ENCODE peak calls at places on chromosomes 16 and 17, in four cellular contexts. B, C, S and L are unnamed samples.

GRCh38 chr17:57997085-57997809 is 9.2 kb upstream of the VEZF1 start:
- DNase-seq in B (no peak), C (no peak), S (no peak), L (no peak)

GRCh38 chr17:3935140-3935542 is 18.9 kb upstream of the P2RX1 start:
- DNase-seq in B (peak; percentile 85), C (peak; percentile 75), S (peak; percentile 87), L (no peak)

GRCh38 chr16:17476414-17477259 is 5.9 kb upstream of the XYLT1 start:
- DNase-seq in B (peak; percentile 62), C (peak; percentile 6), S (peak; percentile 53), L (no peak)

GRCh38 chr17:17139972-17140589 is 66.1 kb downstream of the PLD6 start:
- DNase-seq in B (no peak), C (no peak), S (no peak), L (no peak)

GRCh38 chr17:46777943-46778915 is 40.3 kb downstream of the WNT3 start:
- DNase-seq in B (no peak), C (no peak), S (peak; percentile 36), L (no peak)

GRCh38 chr16:15879255-15879804 is 9.1 kb downstream of the CEP20 start:
- DNase-seq in B (peak; percentile 84), C (peak; percentile 38), S (peak; percentile 91), L (no peak)

GRCh38 chr17:35460354-35460851 is 11.8 kb upstream of the SLFN13 start:
- DNase-seq in B (no peak), C (no peak), S (peak; percentile 42), L (peak; percentile 56)

GRCh38 chr17:65786479-65786878 is 225.0 kb upstream of the AXIN2 start:
- DNase-seq in B (no peak), C (no peak), S (no peak), L (no peak)

GRCh38 chr17:17781591-17782424 is 55.0 kb downstream of the SREBF1 start:
- DNase-seq in B (peak; percentile 65), C (peak; percentile 20), S (peak; percentile 51), L (peak; percentile 33)

GRCh38 chr17:31369266-31369665 is 22.2 kb upstream of the RAB11FIP4 start:
- DNase-seq in B (peak; percentile 52), C (no peak), S (no peak), L (no peak)

GRCh38 chr16:2438121-2438520 is 8.9 kb downstream of the CCNF start:
- DNase-seq in B (no peak), C (no peak), S (no peak), L (no peak)

GRCh38 chr17:70288540-70289290 is 119.4 kb downstream of the KCNJ2 start:
- DNase-seq in B (no peak), C (no peak), S (no peak), L (no peak)

GRCh38 chr17:44221072-44221861 is 1.8 kb upstream of the UBTF start:
- DNase-seq in B (peak; percentile 86), C (peak; percentile 83), S (peak; percentile 85), L (peak; percentile 63)

GRCh38 chr17:68382582-68383085 is 74.7 kb downstream of the WIPI1 start:
- DNase-seq in B (peak; percentile 6), C (no peak), S (no peak), L (no peak)

GRCh38 chr16:72788269-72788809 is 259.6 kb downstream of the ZFHX3 start:
- DNase-seq in B (no peak), C (no peak), S (no peak), L (no peak)

GRCh38 chr16:68265078-68265925 is 976 bp downstream of the SLC7A6 start:
- DNase-seq in B (peak; percentile 65), C (peak; percentile 60), S (peak; percentile 91), L (no peak)

GRCh38 chr17:44439168-44439567 is 49.7 kb upstream of the ITGA2B start:
- DNase-seq in B (no peak), C (peak; percentile 6), S (no peak), L (no peak)

GRCh38 chr16:68445458-68445857 is 2.9 kb downstream of the SMPD3 start:
- DNase-seq in B (peak; percentile 11), C (peak; percentile 35), S (peak; percentile 66), L (no peak)

GRCh38 chr17:33987162-33987561 is 267.9 kb upstream of the CCL2 start:
- DNase-seq in B (no peak), C (no peak), S (no peak), L (no peak)

GRCh38 chr16:75238132-75238852 is 13.1 kb downstream of the BCAR1 start:
- DNase-seq in B (peak; percentile 94), C (no peak), S (no peak), L (no peak)

GRCh38 chr17:29867643-29868181 is 62.3 kb downstream of the SSH2 start:
- DNase-seq in B (no peak), C (peak; percentile 40), S (no peak), L (no peak)

GRCh38 chr17:82985436-82985820 is 94.0 kb upstream of the METRNL start:
- DNase-seq in B (no peak), C (no peak), S (no peak), L (no peak)

GRCh38 chr16:47777191-47777590 is 316.1 kb downstream of the PHKB start:
- DNase-seq in B (peak; percentile 46), C (no peak), S (no peak), L (no peak)

GRCh38 chr16:83995756-83996155 is 27.7 kb downstream of the NECAB2 start:
- DNase-seq in B (no peak), C (no peak), S (no peak), L (no peak)

GRCh38 chr16:13958438-13958837 is 38.5 kb downstream of the ERCC4 start:
- DNase-seq in B (no peak), C (no peak), S (peak; percentile 97), L (no peak)

GRCh38 chr16:83268164-83268563 is 539.6 kb upstream of the HSBP1 start:
- DNase-seq in B (no peak), C (no peak), S (no peak), L (no peak)

GRCh38 chr16:54875443-54875842 is 55.2 kb upstream of the IRX5 start:
- DNase-seq in B (no peak), C (no peak), S (no peak), L (no peak)

GRCh38 chr17:55263565-55264272 is 1.0 kb upstream of the HLF start:
- DNase-seq in B (no peak), C (no peak), S (no peak), L (no peak)

GRCh38 chr16:27080870-27081269 is 14.1 kb downstream of the C16orf82 start:
- DNase-seq in B (no peak), C (no peak), S (peak; percentile 37), L (no peak)

GRCh38 chr16:10256855-10257641 is 74.8 kb upstream of the GRIN2A start:
- DNase-seq in B (peak; percentile 40), C (peak; percentile 7), S (peak; percentile 38), L (peak; percentile 19)

GRCh38 chr16:49346459-49346858 is 27.1 kb upstream of the C16orf78 start:
- DNase-seq in B (no peak), C (no peak), S (no peak), L (no peak)

GRCh38 chr17:8946476-8946875 is 19.0 kb downstream of the PIK3R5 start:
- DNase-seq in B (no peak), C (no peak), S (no peak), L (no peak)

DNA sequence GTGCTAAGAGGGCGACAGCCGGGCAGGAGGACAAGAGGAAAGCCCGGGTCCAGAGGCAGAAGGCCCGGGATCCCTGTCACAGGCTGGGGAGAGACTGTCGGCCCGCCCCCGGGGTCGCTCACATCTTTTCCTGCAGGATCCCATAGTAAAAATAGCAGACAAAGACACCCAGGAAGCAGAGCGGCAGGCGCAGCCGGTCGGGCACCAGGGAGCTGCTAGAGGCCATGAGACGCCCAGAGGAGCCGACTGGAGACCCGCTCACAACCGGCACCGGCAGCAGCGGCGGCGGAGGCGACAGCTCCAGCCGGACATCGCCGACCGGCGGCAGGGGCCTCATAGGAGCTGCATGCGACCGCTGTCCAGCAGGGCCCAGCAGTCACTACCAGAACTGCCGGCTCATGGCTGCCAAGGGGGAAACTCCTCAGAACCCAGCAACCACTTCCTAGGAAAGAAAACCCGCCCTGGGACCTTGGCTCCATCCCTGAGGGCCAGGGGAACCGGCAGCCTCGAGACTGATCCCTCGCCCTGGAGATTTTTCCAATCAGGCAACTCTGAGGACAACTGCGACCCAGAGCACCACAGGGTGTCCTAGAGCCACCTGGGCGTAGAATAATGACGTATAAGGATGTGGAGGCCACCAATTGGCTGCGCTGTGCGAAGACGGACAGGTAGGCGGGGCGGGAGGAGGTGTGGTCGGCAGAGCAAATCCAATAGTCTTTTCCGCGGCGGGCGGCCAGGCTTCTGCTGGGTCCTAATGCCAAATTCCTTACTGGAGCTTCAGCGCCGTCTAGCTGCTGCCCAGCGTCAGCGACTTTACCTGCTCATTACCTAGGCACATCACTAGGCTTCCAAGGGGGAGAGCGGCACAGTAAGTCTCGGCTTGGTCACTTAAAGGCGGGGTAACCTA is at the start of gene SLC35B1:
- DNase-seq in B (peak; percentile 99), C (peak; percentile 100), S (peak; percentile 100), L (peak; percentile 95)
- TF ChIP-seq CTCF in B (peak; percentile 94), C (peak; percentile 86), S (peak; percentile 96), L (peak; percentile 62)

GRCh38 chr17:28366605-28367004 is 1.6 kb upstream of the SEBOX start:
- DNase-seq in B (no peak), C (no peak), S (peak; percentile 39), L (no peak)
- TF ChIP-seq CTCF in B (no peak), C (no peak), S (peak; percentile 7), L (no peak)

GRCh38 chr17:28226563-28226962 is 92.4 kb upstream of the TMEM97 start:
- DNase-seq in B (no peak), C (no peak), S (no peak), L (no peak)

GRCh38 chr17:28228109-28228840 is 90.7 kb upstream of the TMEM97 start:
- DNase-seq in B (no peak), C (no peak), S (peak; percentile 55), L (no peak)

GRCh38 chr17:28228986-28229729 is 89.8 kb upstream of the TMEM97 start:
- DNase-seq in B (no peak), C (no peak), S (no peak), L (no peak)

GRCh38 chr17:28225872-28226271 is 93.1 kb upstream of the TMEM97 start:
- DNase-seq in B (no peak), C (no peak), S (no peak), L (no peak)

DNA sequence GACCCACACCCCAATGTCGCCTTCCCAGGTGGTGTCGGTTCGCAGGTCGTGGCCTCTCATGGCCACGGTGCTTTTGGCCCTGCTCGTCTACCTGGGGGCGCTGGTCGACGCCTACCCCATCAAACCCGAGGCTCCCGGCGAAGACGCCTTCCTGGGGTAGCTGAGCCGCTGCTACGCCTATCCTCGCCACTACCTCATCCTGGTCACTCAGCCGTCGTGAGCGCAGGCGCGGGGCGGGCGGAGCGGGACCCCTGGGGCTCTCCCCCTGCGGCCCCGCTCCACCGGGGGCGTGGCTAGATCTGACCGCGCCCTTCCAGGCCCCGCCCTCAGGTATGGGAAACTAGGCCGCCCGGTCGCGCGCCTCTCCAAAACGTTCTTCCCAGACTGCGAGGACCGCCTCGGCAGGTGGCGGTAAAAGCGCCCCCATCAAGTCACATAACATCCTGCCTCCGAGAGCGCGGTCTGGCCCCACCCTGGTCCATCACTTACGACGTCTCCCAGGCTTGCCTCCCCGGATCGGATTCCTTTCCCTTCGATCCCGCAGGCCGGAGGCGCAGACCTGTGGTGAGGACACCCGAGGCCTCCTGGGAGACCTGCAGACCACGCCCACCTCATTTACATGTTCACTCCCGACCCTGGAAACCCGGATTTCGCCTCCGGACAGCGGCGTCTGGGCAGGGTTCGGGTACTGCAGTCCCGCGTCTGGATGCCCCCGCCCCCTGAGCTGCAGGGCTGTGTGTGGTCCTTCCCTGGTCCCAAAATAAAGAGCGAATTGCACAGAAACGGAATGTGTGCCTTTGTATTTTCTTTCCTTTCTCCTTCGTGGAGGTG is 91.5 kb upstream of the TMEM97 start:
- DNase-seq in B (peak; percentile 27), C (no peak), S (peak; percentile 93), L (no peak)
- TF ChIP-seq CTCF in B (no peak), C (no peak), S (no peak), L (no peak)

GRCh38 chr16:85704900-85705846 is 16.4 kb upstream of the GINS2 start:
- DNase-seq in B (no peak), C (no peak), S (no peak), L (no peak)
- TF ChIP-seq CTCF in B (no peak), C (no peak), S (no peak), L (no peak)

GRCh38 chr16:11316331-11317015 is 28.8 kb upstream of the RMI2 start:
- DNase-seq in B (no peak), C (no peak), S (no peak), L (no peak)
- TF ChIP-seq CTCF in B (no peak), C (no peak), S (no peak), L (no peak)